ENCODE peak calls at places on chromosomes 11 and 22, in five cellular contexts. D is K562, U is kidney, A is adrenal gland, V is fibroblast of lung. I is an unnamed sample.

GRCh38 chr11:105000167-105000566 is 22.8 kb downstream of the CASP5 start:
- DNase-seq in D (no peak), U (no peak), A (no peak), V (no peak), I (no peak)

GRCh38 chr11:62980133-62980760 is 4.5 kb downstream of the SLC22A6 start:
- DNase-seq in D (no peak), U (no peak), A (no peak), V (no peak), I (no peak)

GRCh38 chr11:43933608-43934358 is 8.7 kb upstream of the C11orf96 start:
- DNase-seq in D (no peak), U (no peak), A (no peak), V (peak), I (no peak)

GRCh38 chr22:40509401-40510134 is 127.0 kb downstream of the MRTFA start:
- DNase-seq in D (no peak), U (no peak), A (peak), V (peak), I (peak)

GRCh38 chr11:123137496-123138270 is 57.4 kb downstream of the CLMP start:
- DNase-seq in D (no peak), U (peak), A (peak), V (peak), I (peak)

GRCh38 chr11:71566081-71566620 is 788 bp downstream of the KRTAP5-10 start:
- DNase-seq in D (no peak), U (peak), A (no peak), V (no peak), I (peak)

GRCh38 chr11:126034026-126034822 is 28.4 kb downstream of the CDON start:
- DNase-seq in D (no peak), U (no peak), A (no peak), V (no peak), I (no peak)

GRCh38 chr11:88555018-88555828 is 217.7 kb upstream of the CTSC start:
- DNase-seq in D (no peak), U (no peak), A (peak), V (peak), I (no peak)

GRCh38 chr11:12087075-12087775 is 23.2 kb upstream of the MICAL2 start:
- DNase-seq in D (no peak), U (no peak), A (no peak), V (peak), I (peak)

GRCh38 chr11:1129666-1130160 is 28.0 kb upstream of the MUC5AC start:
- DNase-seq in D (no peak), U (peak), A (no peak), V (no peak), I (peak)

GRCh38 chr11:118321386-118322082 is 17.0 kb downstream of the CD3E start:
- DNase-seq in D (no peak), U (no peak), A (no peak), V (no peak), I (peak)

GRCh38 chr22:17706451-17706900 is 67.8 kb downstream of the BID start:
- DNase-seq in D (peak), U (no peak), A (peak), V (peak), I (peak)

GRCh38 chr22:20405931-20406685 is 12.2 kb downstream of the ZNF74 start:
- DNase-seq in D (no peak), U (peak), A (no peak), V (no peak), I (no peak)

GRCh38 chr11:11806586-11806985 is 35.2 kb upstream of the USP47 start:
- DNase-seq in D (no peak), U (no peak), A (no peak), V (no peak), I (no peak)

GRCh38 chr11:61890536-61891330 is 612 bp downstream of the FADS3 start:
- DNase-seq in D (peak), U (peak), A (peak), V (peak), I (peak)

GRCh38 chr22:37624876-37625275 is 14.6 kb upstream of the SH3BP1 start:
- DNase-seq in D (no peak), U (no peak), A (no peak), V (no peak), I (no peak)

GRCh38 chr11:47607380-47607779 is 13.2 kb upstream of the C1QTNF4 start:
- DNase-seq in D (no peak), U (no peak), A (peak), V (peak), I (no peak)

GRCh38 chr22:25062378-25063095 is 110.0 kb downstream of the KIAA1671 start:
- DNase-seq in D (no peak), U (no peak), A (no peak), V (no peak), I (no peak)

GRCh38 chr11:29119691-29120328 is 897.0 kb downstream of the KCNA4 start:
- DNase-seq in D (no peak), U (no peak), A (no peak), V (peak), I (no peak)

GRCh38 chr11:107592813-107593212 is 1.9 kb downstream of the ELMOD1 start:
- DNase-seq in D (no peak), U (no peak), A (no peak), V (no peak), I (no peak)

GRCh38 chr11:111833524-111833923 is 37.9 kb downstream of the ALG9 start:
- DNase-seq in D (no peak), U (no peak), A (peak), V (no peak), I (no peak)

GRCh38 chr22:37581534-37581933 is 1.6 kb upstream of the LGALS2 start:
- DNase-seq in D (no peak), U (peak), A (peak), V (no peak), I (peak)

GRCh38 chr11:120398184-120398583 is 62.0 kb downstream of the ARHGEF12 start:
- DNase-seq in D (no peak), U (no peak), A (no peak), V (peak), I (no peak)

GRCh38 chr22:21000215-21000986 is 1.5 kb downstream of the THAP7 start:
- DNase-seq in D (peak), U (peak), A (no peak), V (peak), I (no peak)

GRCh38 chr11:102390667-102391449 is 43.8 kb downstream of the BIRC2 start:
- DNase-seq in D (peak), U (peak), A (peak), V (peak), I (peak)

GRCh38 chr11:32833921-32834320 is 4.2 kb downstream of the PRRG4 start:
- DNase-seq in D (no peak), U (no peak), A (no peak), V (no peak), I (no peak)

GRCh38 chr22:37199839-37200161 is 11.8 kb upstream of the C1QTNF6 start:
- DNase-seq in D (peak), U (no peak), A (no peak), V (no peak), I (peak)

GRCh38 chr11:108199446-108200321 is 22.8 kb downstream of the NPAT start:
- DNase-seq in D (peak), U (no peak), A (no peak), V (peak), I (no peak)

GRCh38 chr22:47308886-47309285 is 546.4 kb downstream of the TBC1D22A start:
- DNase-seq in D (no peak), U (no peak), A (no peak), V (no peak), I (no peak)

GRCh38 chr22:22704156-22704946 is 59.9 kb downstream of the GGTLC2 start:
- DNase-seq in D (no peak), U (no peak), A (no peak), V (no peak), I (no peak)

GRCh38 chr11:125128450-125128849 is 17.0 kb upstream of the TMEM218 start:
- DNase-seq in D (no peak), U (no peak), A (no peak), V (peak), I (no peak)

GRCh38 chr22:30210235-30210831 is 36.2 kb downstream of the LIF start:
- DNase-seq in D (no peak), U (no peak), A (no peak), V (peak), I (no peak)

GRCh38 chr11:93817426-93818348 is 32.7 kb downstream of the VSTM5 start:
- DNase-seq in D (no peak), U (no peak), A (no peak), V (no peak), I (no peak)

GRCh38 chr11:134376150-134376921 is 35.7 kb downstream of the B3GAT1 start:
- DNase-seq in D (no peak), U (peak), A (no peak), V (no peak), I (no peak)

GRCh38 chr11:1459219-1459575 is 27.4 kb downstream of the MOB2 start:
- DNase-seq in D (no peak), U (no peak), A (no peak), V (no peak), I (no peak)

GRCh38 chr11:111631666-111632039 is 29.4 kb downstream of the SIK2 start:
- DNase-seq in D (no peak), U (no peak), A (no peak), V (peak), I (no peak)

GRCh38 chr11:75547617-75548054 is 14.4 kb upstream of the SERPINH1 start:
- DNase-seq in D (peak), U (no peak), A (peak), V (peak), I (peak)

GRCh38 chr11:2462986-2463765 is 18.4 kb downstream of the KCNQ1 start:
- DNase-seq in D (no peak), U (peak), A (peak), V (no peak), I (peak)

GRCh38 chr11:2459796-2460531 is 15.2 kb downstream of the KCNQ1 start:
- DNase-seq in D (no peak), U (peak), A (peak), V (no peak), I (no peak)

GRCh38 chr11:2462092-2462985 is 17.5 kb downstream of the KCNQ1 start:
- DNase-seq in D (no peak), U (no peak), A (no peak), V (no peak), I (no peak)

GRCh38 chr11:2460540-2461252 is 15.9 kb downstream of the KCNQ1 start:
- DNase-seq in D (no peak), U (peak), A (no peak), V (no peak), I (peak)

GRCh38 chr11:2461253-2462091 is 16.7 kb downstream of the KCNQ1 start:
- DNase-seq in D (peak), U (peak), A (peak), V (no peak), I (no peak)
- TF ChIP-seq CTCF in D (no peak), U (no peak), A (no peak), V (no peak), I (no peak)

DNA sequence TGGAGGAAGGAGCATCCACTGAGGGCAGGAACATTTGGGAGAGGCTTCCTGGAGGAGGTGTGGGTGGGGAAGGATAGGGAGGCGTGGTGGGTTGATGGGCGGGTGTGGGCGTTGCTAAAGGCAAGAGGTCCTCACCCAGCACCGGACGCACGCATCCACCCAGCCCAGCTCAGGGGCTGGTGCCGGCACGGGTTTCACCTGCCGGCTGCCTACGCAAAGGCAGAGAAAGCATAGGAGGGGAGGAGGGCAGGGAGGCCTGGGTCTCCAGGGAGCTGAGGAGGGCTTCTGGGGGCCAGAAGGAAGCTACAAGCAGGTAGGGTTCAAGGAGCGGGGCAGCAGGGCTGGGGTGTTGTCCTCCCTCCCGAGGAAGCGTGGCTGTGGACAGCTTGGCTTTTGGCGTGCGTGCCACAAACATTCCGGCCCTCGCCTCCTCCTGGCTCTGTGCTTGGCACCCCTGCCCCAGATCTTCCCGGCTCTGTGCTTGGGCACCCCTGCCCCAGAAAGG is 7.8 kb downstream of the SSH3 start:
- DNase-seq in D (no peak), U (no peak), A (no peak), V (no peak), I (no peak)
- H3K27ac ChIP-seq in D (no peak), U (no peak), A (no peak), V (no peak), I (peak)

DNA sequence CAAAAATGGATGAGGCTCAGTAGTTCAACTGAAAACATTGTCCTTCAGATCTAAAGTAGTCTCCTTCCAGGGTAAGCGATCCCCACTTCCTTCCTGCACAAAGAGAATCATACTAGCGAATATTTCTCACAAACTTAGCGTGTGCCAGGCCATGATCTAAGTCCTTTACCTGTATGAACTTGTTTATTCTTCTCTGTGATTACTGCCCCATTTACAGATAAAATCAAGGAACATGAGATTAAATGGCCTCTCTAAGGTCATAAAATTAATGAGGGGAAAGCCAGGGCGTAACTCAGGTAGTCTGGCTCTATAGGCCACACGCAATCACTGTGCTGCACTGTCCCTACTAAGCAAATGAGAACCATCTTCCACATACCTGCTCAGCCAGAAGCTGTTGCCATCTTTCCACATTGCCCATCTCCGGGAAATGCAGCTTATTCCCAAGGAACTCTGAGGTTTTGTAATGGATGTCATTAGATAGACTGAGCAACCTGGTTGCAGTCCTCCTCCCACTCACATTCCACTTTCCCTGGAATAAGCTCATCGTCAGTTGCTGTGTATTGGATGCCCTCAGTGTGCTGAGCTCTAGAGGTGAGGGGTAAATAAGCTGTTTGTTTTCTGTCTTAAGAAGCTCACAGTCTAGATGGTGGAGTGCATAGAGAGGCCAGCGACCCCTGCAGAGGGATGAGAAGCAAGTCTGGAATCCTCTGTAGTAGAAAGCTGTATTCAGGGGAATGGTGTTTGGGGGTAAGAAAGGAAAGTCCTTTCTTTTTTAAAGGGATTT is 146.3 kb downstream of the SNX19 start:
- DNase-seq in D (no peak), U (no peak), A (no peak), V (peak), I (no peak)
- TF ChIP-seq CTCF in D (no peak), U (no peak), A (no peak), V (no peak), I (no peak)

GRCh38 chr11:77515483-77515882 is 41.6 kb upstream of the PAK1 start:
- DNase-seq in D (no peak), U (no peak), A (no peak), V (no peak), I (peak)

GRCh38 chr11:77517753-77518152 is 43.9 kb upstream of the PAK1 start:
- DNase-seq in D (no peak), U (no peak), A (no peak), V (no peak), I (no peak)

GRCh38 chr11:77512092-77512491 is 38.2 kb upstream of the PAK1 start:
- DNase-seq in D (no peak), U (no peak), A (no peak), V (no peak), I (no peak)

GRCh38 chr11:77517226-77517625 is 43.3 kb upstream of the PAK1 start:
- DNase-seq in D (no peak), U (no peak), A (no peak), V (peak), I (no peak)

DNA sequence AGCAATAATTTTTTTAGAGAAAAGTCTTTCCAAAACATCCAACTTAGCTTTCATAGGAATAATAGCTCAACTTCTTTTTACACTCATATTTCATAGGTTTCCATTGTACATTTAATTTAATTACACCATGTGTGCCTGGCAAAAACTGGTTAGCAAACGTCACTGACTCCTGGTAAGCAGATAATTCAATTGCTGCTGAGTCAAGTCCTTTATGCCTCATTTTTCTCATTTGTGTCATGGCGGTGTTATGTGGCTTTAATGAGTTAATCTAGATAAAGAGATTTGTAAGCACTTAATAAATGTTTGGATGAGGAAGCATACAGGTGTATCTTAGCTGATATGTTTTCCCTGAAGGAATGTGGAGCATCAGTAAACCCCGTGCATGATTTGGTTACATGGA is 41.2 kb upstream of the PAK1 start:
- DNase-seq in D (no peak), U (no peak), A (no peak), V (no peak), I (no peak)
- H3K27ac ChIP-seq in D (no peak), U (no peak), A (no peak), V (no peak), I (peak)

I was measured in colonic mucosa.